ENCODE peak calls at places on chromosomes 6 and 20, in nine cellular contexts. H is uterus; J is substantia nigra; Y is aorta; A is A673; K is A549; U is effector memory CD4-positive, alpha-beta T cell; P is upper lobe of right lung; V is right cardiac atrium. C is an unnamed sample.

GRCh38 chr6:122374307-122374706 is 25.1 kb upstream of the HSF2 start:
- DNase-seq in H (no peak), J (no peak), Y (no peak), A (no peak), K (no peak), U (no peak), P (no peak), V (no peak), C (no peak)

GRCh38 chr20:40279390-40279789 is 409.6 kb downstream of the MAFB start:
- DNase-seq in H (peak), J (no peak), Y (no peak), A (peak), K (no peak), U (no peak), P (no peak), V (no peak), C (peak)

GRCh38 chr20:58614984-58615760 is 35.9 kb upstream of the STX16 start:
- DNase-seq in H (no peak), J (no peak), Y (no peak), A (no peak), K (no peak), U (no peak), P (no peak), V (peak), C (no peak)

GRCh38 chr6:144990768-144991167 is 705.6 kb downstream of the UTRN start:
- DNase-seq in H (no peak), J (no peak), Y (no peak), A (no peak), K (no peak), U (no peak), P (no peak), V (no peak), C (no peak)

GRCh38 chr6:130558131-130558530 is 192.3 kb downstream of the TMEM200A start:
- DNase-seq in H (no peak), J (no peak), Y (no peak), A (no peak), K (no peak), U (no peak), P (no peak), V (no peak), C (no peak)

GRCh38 chr6:29974901-29975560 is 32.7 kb downstream of the HLA-A start:
- DNase-seq in H (no peak), J (no peak), Y (no peak), A (no peak), K (no peak), U (no peak), P (no peak), V (no peak), C (no peak)

GRCh38 chr6:39816744-39817143 is 24.6 kb downstream of the DAAM2 start:
- DNase-seq in H (peak), J (no peak), Y (no peak), A (no peak), K (no peak), U (no peak), P (no peak), V (no peak), C (no peak)

GRCh38 chr6:19771753-19772336 is 65.3 kb upstream of the ID4 start:
- DNase-seq in H (no peak), J (no peak), Y (no peak), A (no peak), K (no peak), U (no peak), P (no peak), V (no peak), C (no peak)

GRCh38 chr6:19830171-19830570 is 7.0 kb upstream of the ID4 start:
- DNase-seq in H (no peak), J (no peak), Y (no peak), A (no peak), K (no peak), U (no peak), P (no peak), V (no peak), C (no peak)

GRCh38 chr20:59055302-59055701 is 12.7 kb upstream of the PRELID3B start:
- DNase-seq in H (no peak), J (no peak), Y (no peak), A (peak), K (peak), U (no peak), P (no peak), V (no peak), C (no peak)

GRCh38 chr6:166952122-166952521 is 4.2 kb downstream of the RNASET2 start:
- DNase-seq in H (no peak), J (no peak), Y (no peak), A (no peak), K (no peak), U (no peak), P (no peak), V (no peak), C (no peak)

GRCh38 chr6:11042750-11043551 is 1.2 kb downstream of the ELOVL2 start:
- DNase-seq in H (no peak), J (no peak), Y (no peak), A (peak), K (no peak), U (no peak), P (no peak), V (no peak), C (no peak)

GRCh38 chr6:36289281-36290018 is 19.6 kb downstream of the PNPLA1 start:
- DNase-seq in H (no peak), J (no peak), Y (no peak), A (no peak), K (no peak), U (no peak), P (no peak), V (no peak), C (no peak)

GRCh38 chr6:78513856-78514255 is 353.5 kb upstream of the IRAK1BP1 start:
- DNase-seq in H (no peak), J (no peak), Y (no peak), A (peak), K (no peak), U (no peak), P (no peak), V (no peak), C (no peak)

GRCh38 chr6:104705095-104705707 is 154.5 kb downstream of the HACE1 start:
- DNase-seq in H (no peak), J (no peak), Y (no peak), A (peak), K (no peak), U (peak), P (no peak), V (peak), C (no peak)

GRCh38 chr6:105795913-105796517 is 290.1 kb upstream of the PRDM1 start:
- DNase-seq in H (no peak), J (no peak), Y (no peak), A (no peak), K (peak), U (no peak), P (no peak), V (no peak), C (no peak)

GRCh38 chr20:4108495-4109306 is 93.3 kb upstream of the RNF24 start:
- DNase-seq in H (peak), J (peak), Y (no peak), A (peak), K (peak), U (peak), P (peak), V (peak), C (peak)

GRCh38 chr6:53258774-53259155 is 90.0 kb downstream of the ELOVL5 start:
- DNase-seq in H (no peak), J (no peak), Y (no peak), A (no peak), K (no peak), U (no peak), P (no peak), V (no peak), C (no peak)

GRCh38 chr6:166156942-166157341 is 10.7 kb downstream of the TBXT start:
- DNase-seq in H (no peak), J (no peak), Y (no peak), A (peak), K (peak), U (no peak), P (no peak), V (no peak), C (peak)

GRCh38 chr6:167207527-167207926 is 49.7 kb upstream of the GPR31 start:
- DNase-seq in H (no peak), J (no peak), Y (no peak), A (no peak), K (no peak), U (no peak), P (no peak), V (no peak), C (no peak)

GRCh38 chr6:20348091-20348490 is 53.6 kb upstream of the E2F3 start:
- DNase-seq in H (no peak), J (no peak), Y (no peak), A (no peak), K (no peak), U (no peak), P (no peak), V (no peak), C (no peak)

GRCh38 chr6:37406942-37407341 is 26.1 kb upstream of the CMTR1 start:
- DNase-seq in H (no peak), J (no peak), Y (no peak), A (no peak), K (no peak), U (no peak), P (no peak), V (no peak), C (no peak)

GRCh38 chr20:57459278-57459677 is 65.7 kb downstream of the CTCFL start:
- DNase-seq in H (no peak), J (no peak), Y (no peak), A (no peak), K (no peak), U (no peak), P (no peak), V (no peak), C (no peak)

DNA sequence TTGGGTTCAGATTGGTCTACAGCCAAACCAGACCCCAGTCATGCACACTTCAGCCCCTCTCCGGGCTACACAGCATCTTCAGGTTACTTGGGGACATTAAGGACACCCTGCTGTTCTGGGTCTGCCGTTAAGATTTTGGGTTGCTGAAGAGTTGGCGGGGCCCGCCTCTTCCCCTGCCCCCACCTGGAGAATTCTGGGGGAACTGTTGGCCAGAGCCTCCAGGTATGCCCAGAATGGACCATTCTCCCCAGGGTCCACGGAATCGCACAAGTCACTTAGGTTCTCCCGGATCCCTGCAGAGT is 372 bp upstream of the PTK7 start:
- DNase-seq in H (no peak), J (no peak), Y (no peak), A (no peak), K (no peak), U (no peak), P (no peak), V (no peak), C (no peak)
- H3K27ac ChIP-seq in H (peak), J (no peak), Y (no peak), A (peak), K (no peak), U (no peak), P (peak), V (no peak), C (peak)

GRCh38 chr6:12356431-12356830 is 66.3 kb downstream of the EDN1 start:
- DNase-seq in H (no peak), J (no peak), Y (no peak), A (no peak), K (no peak), U (no peak), P (no peak), V (no peak), C (no peak)

GRCh38 chr6:12354499-12354898 is 64.3 kb downstream of the EDN1 start:
- DNase-seq in H (no peak), J (no peak), Y (no peak), A (no peak), K (no peak), U (no peak), P (no peak), V (no peak), C (peak)

GRCh38 chr6:12356983-12357972 is 67.1 kb downstream of the EDN1 start:
- DNase-seq in H (no peak), J (no peak), Y (no peak), A (no peak), K (no peak), U (no peak), P (no peak), V (no peak), C (no peak)

GRCh38 chr6:12353731-12354130 is 63.6 kb downstream of the EDN1 start:
- DNase-seq in H (no peak), J (no peak), Y (no peak), A (no peak), K (no peak), U (no peak), P (no peak), V (no peak), C (no peak)

GRCh38 chr6:12355354-12355753 is 65.2 kb downstream of the EDN1 start:
- DNase-seq in H (no peak), J (no peak), Y (no peak), A (no peak), K (no peak), U (no peak), P (no peak), V (no peak), C (no peak)
- H3K27ac ChIP-seq in H (no peak), J (no peak), Y (peak), A (no peak), K (peak), U (no peak), P (peak), V (no peak), C (no peak)

GRCh38 chr6:82030301-82030700 is 217.2 kb downstream of the IBTK start:
- DNase-seq in H (no peak), J (no peak), Y (no peak), A (no peak), K (no peak), U (no peak), P (no peak), V (no peak), C (no peak)
- H3K27ac ChIP-seq in H (no peak), J (no peak), Y (no peak), A (no peak), K (no peak), U (no peak), P (no peak), V (no peak), C (no peak)

GRCh38 chr20:53208110-53208908 is 236.2 kb downstream of the TSHZ2 start:
- DNase-seq in H (no peak), J (no peak), Y (no peak), A (peak), K (peak), U (no peak), P (no peak), V (no peak), C (no peak)
- H3K27ac ChIP-seq in H (no peak), J (no peak), Y (no peak), A (no peak), K (no peak), U (no peak), P (no peak), V (no peak), C (no peak)

GRCh38 chr20:38926142-38926933 is at the start of gene FAM83D:
- DNase-seq in H (peak), J (peak), Y (peak), A (peak), K (peak), U (peak), P (peak), V (peak), C (peak)
- H3K27ac ChIP-seq in H (no peak), J (no peak), Y (no peak), A (peak), K (peak), U (peak), P (no peak), V (no peak), C (peak)

C was measured in osteoblast.